ENCODE peak calls at places on chromosomes 5 and 9, in five cellular contexts. B is heart right ventricle, O is thyroid gland, K is heart left ventricle, H is HCT116. J is an unnamed sample. For H3K9me3, the result is how much of the 10 kb centered on the place peaks cover.

GRCh38 chr9:131732061-131732526 is 7.8 kb downstream of the RAPGEF1 start:
- DNase-seq in B (no peak), O (peak), K (no peak), H (no peak), J (peak)

GRCh38 chr5:94812232-94812631 is 193.8 kb downstream of the SLF1 start:
- DNase-seq in B (no peak), O (no peak), K (no peak), H (no peak), J (no peak)

GRCh38 chr5:109531262-109531661 is 121.5 kb upstream of the PJA2 start:
- DNase-seq in B (no peak), O (no peak), K (no peak), H (no peak), J (no peak)

GRCh38 chr9:18358325-18358724 is 115.6 kb upstream of the ADAMTSL1 start:
- DNase-seq in B (no peak), O (no peak), K (no peak), H (no peak), J (no peak)

GRCh38 chr9:18461496-18461895 is 12.5 kb upstream of the ADAMTSL1 start:
- DNase-seq in B (no peak), O (no peak), K (no peak), H (no peak), J (no peak)

GRCh38 chr5:54289769-54290168 is 20.6 kb downstream of the ARL15 start:
- DNase-seq in B (no peak), O (no peak), K (no peak), H (no peak), J (no peak)

GRCh38 chr9:127526655-127527559 is 75.6 kb downstream of the LRSAM1 start:
- DNase-seq in B (no peak), O (no peak), K (no peak), H (no peak), J (no peak)

GRCh38 chr9:124477211-124478013 is 27.2 kb downstream of the ADGRD2 start:
- DNase-seq in B (no peak), O (no peak), K (no peak), H (no peak), J (no peak)

GRCh38 chr5:93076096-93076495 is 504.9 kb downstream of the NR2F1-AS1 start:
- DNase-seq in B (no peak), O (no peak), K (no peak), H (no peak), J (no peak)

GRCh38 chr5:12683249-12683648 is 779.0 kb upstream of the CTNND2 start:
- DNase-seq in B (no peak), O (no peak), K (no peak), H (no peak), J (no peak)

GRCh38 chr5:163424836-163425235 is 12.6 kb upstream of the CCNG1 start:
- DNase-seq in B (no peak), O (no peak), K (no peak), H (no peak), J (no peak)

GRCh38 chr5:8332666-8333444 is 463.9 kb downstream of the MTRR start:
- DNase-seq in B (no peak), O (no peak), K (no peak), H (no peak), J (no peak)

GRCh38 chr9:17021379-17021970 is 113.4 kb upstream of the CNTLN start:
- DNase-seq in B (no peak), O (no peak), K (no peak), H (no peak), J (no peak)

GRCh38 chr5:138573949-138574670 is 1.1 kb downstream of the HSPA9 start:
- DNase-seq in B (no peak), O (no peak), K (no peak), H (no peak), J (no peak)

GRCh38 chr5:98321356-98321755 is 452.1 kb upstream of the RGMB start:
- DNase-seq in B (no peak), O (no peak), K (no peak), H (no peak), J (no peak)

GRCh38 chr9:127929044-127929979 is 1.3 kb downstream of the PIP5KL1 start:
- DNase-seq in B (no peak), O (no peak), K (no peak), H (no peak), J (no peak)

GRCh38 chr5:34959323-34959722 is 30.0 kb downstream of the DNAJC21 start:
- DNase-seq in B (no peak), O (no peak), K (no peak), H (no peak), J (no peak)

GRCh38 chr5:1761453-1761755 is 38.2 kb downstream of the MRPL36 start:
- DNase-seq in B (no peak), O (no peak), K (peak), H (no peak), J (no peak)

GRCh38 chr5:138148811-138149210 is 9.6 kb upstream of the NME5 start:
- DNase-seq in B (no peak), O (no peak), K (no peak), H (peak), J (peak)

GRCh38 chr9:36598281-36598680 is 25.6 kb downstream of the MELK start:
- DNase-seq in B (no peak), O (no peak), K (no peak), H (no peak), J (no peak)

GRCh38 chr9:34059954-34060353 is 11.3 kb upstream of the UBAP2 start:
- DNase-seq in B (no peak), O (no peak), K (no peak), H (no peak), J (no peak)

DNA sequence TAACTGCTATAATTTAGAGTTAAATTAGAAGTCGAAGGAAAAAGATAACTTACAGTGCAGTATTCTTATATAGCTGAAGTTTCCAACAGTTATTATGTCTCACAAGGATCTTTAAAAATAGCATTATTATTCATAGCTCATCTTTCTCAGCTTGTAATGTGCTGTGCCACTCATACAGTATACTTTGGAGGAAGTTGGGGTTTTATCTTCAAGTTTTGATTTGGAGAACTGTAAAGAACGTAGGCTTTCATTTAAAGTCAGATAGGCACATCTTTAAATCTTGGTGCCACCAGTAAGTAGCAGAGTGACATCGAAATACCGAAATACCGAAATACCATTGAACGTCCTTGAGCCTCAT is 424.4 kb upstream of the CD180 start:
- DNase-seq in B (no peak), O (no peak), K (no peak), H (no peak), J (no peak)
- TF ChIP-seq CTCF in B (no peak), O (no peak), K (no peak), H (no peak), J (no peak)

DNA sequence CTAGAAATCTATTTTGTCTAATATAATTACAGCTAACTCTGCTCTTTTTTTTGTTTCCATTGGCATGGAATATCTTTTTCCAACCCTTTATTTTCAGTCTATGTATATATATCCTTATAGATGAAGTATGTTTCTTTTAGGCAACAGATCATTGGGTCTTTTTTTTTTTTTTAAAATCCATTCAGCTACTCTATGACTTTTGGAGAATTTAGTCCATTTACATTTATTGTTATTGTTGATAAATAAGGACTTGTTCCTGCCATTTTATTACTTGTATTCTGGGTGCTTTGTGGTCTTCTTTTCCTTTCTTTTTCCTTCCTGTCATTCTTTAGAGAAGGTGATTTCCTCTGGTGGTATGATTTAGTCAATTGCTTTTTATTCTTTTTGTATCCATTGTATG is 296.8 kb downstream of the SMARCA2 start:
- DNase-seq in B (no peak), O (no peak), K (no peak), H (no peak), J (no peak)
- H3K9me3 ChIP-seq in B (under half), O (under half), K (under half), H (under half), J (under half)

GRCh38 chr5:140150201-140150600 is 24.5 kb downstream of the IGIP start:
- DNase-seq in B (no peak), O (no peak), K (no peak), H (no peak), J (no peak)

GRCh38 chr5:140145818-140146522 is 20.2 kb downstream of the IGIP start:
- DNase-seq in B (peak), O (peak), K (peak), H (no peak), J (peak)

GRCh38 chr5:140147460-140147859 is 21.7 kb downstream of the IGIP start:
- DNase-seq in B (no peak), O (no peak), K (no peak), H (no peak), J (no peak)

GRCh38 chr5:140146523-140146842 is 20.7 kb downstream of the IGIP start:
- DNase-seq in B (no peak), O (no peak), K (no peak), H (no peak), J (no peak)

GRCh38 chr5:140148508-140148907 is 22.8 kb downstream of the IGIP start:
- DNase-seq in B (no peak), O (peak), K (no peak), H (peak), J (no peak)
- TF ChIP-seq CTCF in B (no peak), O (no peak), K (no peak), H (no peak), J (no peak)

DNA sequence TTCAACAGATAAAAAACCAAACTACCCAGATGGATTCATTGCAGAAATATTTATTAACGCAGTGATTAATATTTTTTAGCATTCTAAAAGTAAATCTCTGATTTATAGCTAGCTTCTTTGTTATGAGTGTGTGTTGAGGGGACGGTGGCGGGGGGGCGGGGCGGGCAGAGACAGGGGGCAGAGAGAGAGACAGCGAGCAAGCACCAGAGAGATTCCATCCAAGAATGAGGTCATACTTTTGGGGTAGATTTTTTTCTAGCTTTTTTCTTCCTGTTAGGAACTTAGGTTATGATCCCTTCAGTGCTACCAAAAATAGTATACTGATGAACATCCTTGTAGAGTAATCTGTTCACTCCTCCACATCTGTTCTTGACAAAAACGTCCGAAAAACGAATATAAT is 500 bp upstream of the ZNF883 start:
- DNase-seq in B (no peak), O (no peak), K (no peak), H (no peak), J (no peak)
- H3K9me3 ChIP-seq in B (under half), O (under half), K (under half), H (under half), J (under half)

DNA sequence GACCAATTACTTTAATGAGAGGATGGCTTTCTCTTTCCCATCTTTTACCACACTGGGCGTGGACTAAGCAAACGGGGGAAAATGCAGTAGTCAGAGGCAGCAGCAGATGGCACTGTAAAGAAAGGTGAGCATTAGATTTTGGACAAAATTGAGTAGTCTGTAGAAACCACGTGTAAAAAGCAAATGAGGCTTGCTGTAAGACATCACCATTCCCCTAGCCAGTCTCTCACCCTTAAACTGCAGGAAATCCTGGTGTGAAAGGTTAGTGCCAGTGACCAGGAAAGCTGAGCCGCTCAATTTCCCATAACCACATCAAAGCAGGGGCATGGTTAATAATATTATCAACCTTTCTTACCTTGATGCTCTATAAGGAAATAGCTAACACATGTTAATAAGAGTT is 31.8 kb downstream of the SPATA31C2 start:
- DNase-seq in B (no peak), O (peak), K (no peak), H (peak), J (peak)
- TF ChIP-seq CTCF in B (no peak), O (no peak), K (no peak), H (peak), J (peak)

GRCh38 chr5:134100283-134101011 is 14.0 kb upstream of the TCF7 start:
- DNase-seq in B (no peak), O (peak), K (no peak), H (no peak), J (peak)

GRCh38 chr5:134097221-134097620 is 17.3 kb upstream of the TCF7 start:
- DNase-seq in B (no peak), O (no peak), K (no peak), H (no peak), J (no peak)

GRCh38 chr5:134098690-134099089 is 15.8 kb upstream of the TCF7 start:
- DNase-seq in B (no peak), O (no peak), K (no peak), H (no peak), J (no peak)

GRCh38 chr5:134099939-134100282 is 14.6 kb upstream of the TCF7 start:
- DNase-seq in B (no peak), O (no peak), K (no peak), H (no peak), J (no peak)

DNA sequence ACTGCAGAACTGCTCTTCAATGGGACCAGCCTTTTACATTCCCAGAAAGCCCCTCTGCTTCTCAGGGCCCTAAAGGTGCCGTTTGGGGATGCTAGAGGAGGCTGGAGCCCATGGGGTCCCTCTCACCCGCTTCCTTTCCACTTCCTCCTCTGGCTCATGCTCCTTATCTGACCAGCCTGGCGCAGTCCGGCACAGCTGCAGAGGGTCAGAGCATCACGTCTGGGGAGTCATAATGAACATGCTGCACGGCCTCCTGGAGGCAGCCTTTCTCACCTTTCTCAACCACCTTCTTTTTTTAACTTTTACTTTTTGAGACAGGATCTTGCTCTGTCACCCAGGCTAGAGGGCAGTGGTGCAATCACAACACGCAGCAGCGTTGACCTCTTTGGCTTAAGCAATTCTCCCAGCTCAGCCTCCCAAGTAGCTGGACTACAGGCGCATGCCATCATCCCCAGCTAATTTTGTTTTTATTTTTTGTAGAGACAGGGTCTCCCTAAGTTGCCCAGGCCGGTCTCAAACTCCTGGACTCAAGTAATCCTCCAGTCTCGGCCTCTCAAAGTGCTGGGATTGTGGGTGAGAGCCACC is 15.1 kb upstream of the TCF7 start:
- DNase-seq in B (no peak), O (no peak), K (no peak), H (no peak), J (no peak)
- H3K9me3 ChIP-seq in B (under half), O (under half), K (under half), H (under half), J (under half)

GRCh38 chr9:85024374-85024773 is 354.8 kb downstream of the NTRK2 start:
- DNase-seq in B (no peak), O (no peak), K (no peak), H (no peak), J (no peak)
- TF ChIP-seq CTCF in B (no peak), O (no peak), K (no peak), H (no peak), J (no peak)

GRCh38 chr5:180241600-180241999 is 32.6 kb upstream of the RASGEF1C start:
- DNase-seq in B (no peak), O (no peak), K (no peak), H (no peak), J (no peak)
- H3K9me3 ChIP-seq in B (under half), O (under half), K (under half), H (under half), J (under half)

GRCh38 chr5:170552486-170553122 is 48.8 kb downstream of the KCNIP1 start:
- DNase-seq in B (peak), O (peak), K (peak), H (no peak), J (peak)
- TF ChIP-seq CTCF in B (no peak), O (no peak), K (no peak), H (no peak), J (no peak)

DNA sequence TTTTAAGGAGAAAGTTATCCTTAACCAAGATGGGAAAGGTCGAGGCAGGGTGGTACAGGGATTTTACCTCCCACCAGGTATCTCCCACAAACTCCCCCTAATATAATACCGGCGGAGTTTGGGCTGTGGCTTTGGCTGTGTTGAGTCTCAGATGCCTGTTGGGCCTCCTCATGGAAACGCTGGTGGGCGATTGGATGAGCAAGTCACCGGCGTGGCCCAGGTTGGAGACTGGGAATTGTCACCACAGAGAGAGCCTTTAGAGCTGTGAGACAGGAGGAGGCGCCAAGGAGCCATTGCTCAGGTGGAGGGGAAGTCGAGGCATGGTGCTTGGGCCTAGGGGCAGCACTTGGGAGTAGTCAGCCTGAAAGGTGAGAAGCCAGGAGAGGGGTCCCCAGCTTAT is 3.4 kb upstream of the CAMSAP1 start:
- DNase-seq in B (no peak), O (no peak), K (no peak), H (no peak), J (no peak)
- H3K9me3 ChIP-seq in B (under half), O (under half), K (under half), H (under half), J (under half)